ENCODE peak calls at places on chromosomes 11 and 22, in seven cellular contexts. T is K562, F is fibroblast of the aortic adventitia, O is upper lobe of right lung, Q is IMR-90, R is HFF-Myc, L is kidney. M is an unnamed sample.

GRCh38 chr11:86805873-86806310 is 5.5 kb downstream of the PRSS23 start:
- DNase-seq in T (no peak), O (no peak), Q (no peak), L (no peak), F (peak), R (no peak), M (peak)

GRCh38 chr11:47245586-47246357 is 2.8 kb downstream of the ACP2 start:
- DNase-seq in O (no peak), Q (no peak), T (no peak), L (no peak), F (no peak), R (no peak), M (no peak)

GRCh38 chr11:15095736-15096228 is 18.9 kb upstream of the INSC start:
- DNase-seq in T (no peak), F (no peak), Q (no peak), R (no peak), L (no peak), O (no peak), M (no peak)

GRCh38 chr22:35630387-35630793 is 13.3 kb upstream of the MB start:
- DNase-seq in T (no peak), Q (peak), L (peak), R (no peak), O (peak), F (peak), M (no peak)

GRCh38 chr11:6563121-6563619 is 40.2 kb downstream of the RRP8 start:
- DNase-seq in F (no peak), L (no peak), O (no peak), Q (no peak), R (no peak), T (peak), M (no peak)

GRCh38 chr11:75639752-75640151 is 29.1 kb downstream of the MAP6 start:
- DNase-seq in Q (peak), R (no peak), O (peak), T (peak), F (peak), L (peak), M (no peak)

GRCh38 chr22:32106930-32107329 is 52.2 kb downstream of the C22orf42 start:
- DNase-seq in T (no peak), Q (no peak), L (no peak), O (no peak), R (no peak), F (peak), M (no peak)

GRCh38 chr11:104873252-104873651 is 25.0 kb downstream of the CASP12 start:
- DNase-seq in Q (no peak), L (peak), T (peak), R (no peak), O (no peak), F (no peak), M (no peak)

GRCh38 chr11:122020902-122021301 is 95.1 kb downstream of the BLID start:
- DNase-seq in R (no peak), Q (peak), L (no peak), F (peak), O (no peak), T (no peak), M (no peak)

GRCh38 chr11:26607725-26608506 is 35.9 kb upstream of the MUC15 start:
- DNase-seq in O (no peak), F (no peak), R (no peak), L (no peak), Q (no peak), T (no peak), M (no peak)

GRCh38 chr22:30000566-30000965 is 79.7 kb upstream of the HORMAD2 start:
- DNase-seq in T (no peak), Q (peak), R (no peak), L (no peak), F (peak), O (no peak), M (no peak)

GRCh38 chr22:22728382-22728781 is 84.0 kb downstream of the GGTLC2 start:
- DNase-seq in R (no peak), L (no peak), T (no peak), Q (no peak), O (no peak), F (no peak), M (no peak)

GRCh38 chr22:45485271-45485670 is 17.4 kb upstream of the FBLN1 start:
- DNase-seq in F (no peak), R (no peak), O (peak), L (no peak), Q (no peak), T (no peak), M (no peak)

GRCh38 chr11:8055836-8056526 is 25.0 kb upstream of the TUB start:
- DNase-seq in Q (no peak), R (no peak), T (no peak), O (no peak), F (no peak), L (no peak), M (no peak)

GRCh38 chr11:8040261-8040920 is 40.6 kb upstream of the TUB start:
- DNase-seq in R (no peak), F (no peak), Q (no peak), O (no peak), T (no peak), L (peak), M (no peak)

GRCh38 chr11:60345489-60345888 is 18.4 kb downstream of the MS4A6E start:
- DNase-seq in F (no peak), T (peak), L (no peak), R (no peak), O (no peak), Q (no peak), M (no peak)

GRCh38 chr11:59767212-59767611 is 12.0 kb downstream of the STX3 start:
- DNase-seq in L (no peak), F (peak), T (peak), R (no peak), Q (no peak), O (no peak), M (no peak)

GRCh38 chr11:23021287-23021863 is 161.1 kb upstream of the CCDC179 start:
- DNase-seq in F (peak), O (no peak), T (peak), Q (peak), R (no peak), L (no peak), M (peak)

GRCh38 chr11:1751521-1751921 is 1.1 kb upstream of the IFITM10 start:
- DNase-seq in R (no peak), T (no peak), F (no peak), O (peak), L (no peak), Q (no peak), M (no peak)

GRCh38 chr11:128547946-128548654 is 39.3 kb downstream of the ETS1 start:
- DNase-seq in O (no peak), R (no peak), L (no peak), F (no peak), Q (no peak), T (no peak), M (no peak)

GRCh38 chr11:43988040-43988793 is 45.8 kb downstream of the C11orf96 start:
- DNase-seq in Q (peak), L (no peak), R (no peak), F (peak), O (no peak), T (peak), M (no peak)

GRCh38 chr11:124669193-124669592 is 4.3 kb downstream of the SIAE start:
- DNase-seq in Q (peak), L (no peak), F (peak), O (no peak), R (peak), T (peak), M (peak)

GRCh38 chr22:39530692-39531331 is 1.7 kb downstream of the RPS19BP1 start:
- DNase-seq in O (no peak), T (peak), L (peak), R (no peak), Q (peak), F (peak), M (no peak)

GRCh38 chr22:39528681-39529486 is 3.7 kb downstream of the RPS19BP1 start:
- DNase-seq in L (peak), F (peak), O (peak), T (peak), R (peak), Q (peak), M (peak)

GRCh38 chr22:39528080-39528661 is 4.4 kb downstream of the RPS19BP1 start:
- DNase-seq in O (no peak), Q (no peak), T (no peak), R (no peak), F (no peak), L (peak), M (no peak)

GRCh38 chr22:39530136-39530535 is 2.4 kb downstream of the RPS19BP1 start:
- DNase-seq in O (no peak), L (peak), Q (no peak), F (no peak), R (no peak), T (no peak), M (no peak)

DNA sequence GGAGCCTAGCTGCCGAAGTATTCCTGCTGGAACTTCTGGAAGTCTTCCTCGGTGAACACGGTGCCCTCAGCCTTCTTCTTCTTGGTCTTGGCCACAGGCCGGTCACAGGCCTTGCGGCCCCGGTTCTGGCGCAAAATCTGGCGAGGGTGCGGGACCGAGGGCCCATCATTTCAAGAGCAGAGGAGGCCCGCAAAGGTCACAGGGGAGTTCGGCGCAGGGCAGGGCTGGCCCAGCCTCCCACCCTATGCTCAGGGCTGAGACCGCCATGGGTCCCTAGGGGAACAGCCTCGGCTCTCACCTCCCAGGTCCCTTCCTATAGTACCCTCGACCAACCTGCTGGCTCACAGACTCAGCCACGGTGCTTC is 3.1 kb downstream of the RPS19BP1 start:
- DNase-seq in O (no peak), Q (no peak), R (no peak), T (no peak), F (no peak), L (no peak), M (no peak)
- TF ChIP-seq CTCF in O (peak), Q (no peak), R (no peak), T (no peak), F (no peak), L (no peak), M (no peak)

GRCh38 chr11:30192620-30193019 is 38.2 kb upstream of the FSHB start:
- DNase-seq in O (no peak), F (no peak), T (no peak), Q (no peak), L (no peak), R (no peak), M (no peak)
- TF ChIP-seq CTCF in O (no peak), F (no peak), T (no peak), Q (no peak), L (no peak), R (no peak), M (no peak)

GRCh38 chr11:33630936-33631748 is 69.5 kb downstream of the C11orf91 start:
- DNase-seq in F (no peak), R (no peak), L (no peak), T (no peak), O (no peak), Q (no peak), M (no peak)
- TF ChIP-seq CTCF in F (no peak), R (no peak), L (no peak), T (no peak), O (no peak), Q (no peak), M (no peak)

GRCh38 chr22:19260194-19260593 is 31.3 kb downstream of the CLTCL1 start:
- DNase-seq in F (no peak), Q (no peak), L (no peak), O (no peak), T (peak), R (no peak), M (no peak)
- TF ChIP-seq CTCF in F (no peak), Q (no peak), L (no peak), O (no peak), T (no peak), R (no peak), M (no peak)

DNA sequence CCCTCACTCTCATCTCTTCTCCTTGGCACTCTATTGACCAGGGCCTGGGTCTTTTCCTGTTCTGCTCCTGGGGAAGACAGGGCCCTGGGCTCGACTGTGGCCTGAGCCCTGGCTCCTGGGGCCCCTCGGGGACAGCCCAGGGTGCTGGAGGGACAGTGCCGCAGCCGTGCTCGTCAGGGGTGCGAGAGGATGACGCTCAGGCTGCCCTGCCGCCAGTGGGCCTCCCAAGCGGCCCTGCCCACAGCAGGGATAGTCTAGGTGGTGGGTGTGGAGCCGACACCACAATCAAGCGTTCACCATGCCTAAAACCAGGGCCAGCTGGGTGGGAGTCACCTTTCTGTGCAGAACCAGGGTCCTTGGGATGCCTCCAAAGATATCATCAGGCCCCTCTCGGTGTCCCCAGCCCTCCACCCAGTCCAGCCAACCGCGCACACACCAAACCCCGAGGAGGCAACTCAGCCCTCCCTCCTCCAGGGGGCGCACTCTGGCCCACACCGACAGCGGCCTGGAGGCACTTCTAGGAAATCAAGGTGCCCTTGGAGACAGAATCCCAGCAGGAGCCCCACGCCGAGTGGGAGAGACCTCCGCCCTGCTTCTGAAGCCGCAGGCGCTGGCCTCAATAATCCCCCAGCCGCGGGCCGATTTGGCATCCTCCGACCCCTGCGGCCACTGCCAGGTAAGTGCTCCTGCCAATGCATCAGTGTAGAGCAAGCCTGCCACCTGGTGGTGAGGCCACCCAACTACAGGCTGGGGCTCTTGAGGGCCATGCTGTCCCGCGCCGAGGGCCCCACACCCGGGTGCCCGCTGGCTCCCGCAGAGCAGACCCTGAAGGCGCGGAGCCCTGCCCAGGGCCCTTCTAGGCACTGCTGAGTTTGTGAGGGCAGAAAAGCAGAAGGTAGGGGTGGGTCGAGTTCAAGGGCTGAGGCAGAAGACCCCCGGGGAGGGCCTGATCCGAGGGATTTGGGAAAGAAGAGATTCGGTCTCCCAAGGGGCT is 496.4 kb downstream of the BUD13 start:
- DNase-seq in R (no peak), O (peak), F (peak), T (peak), L (peak), Q (peak), M (peak)
- TF ChIP-seq CTCF in R (peak), O (peak), F (peak), T (no peak), L (peak), Q (peak), M (peak)

GRCh38 chr11:66491315-66491935 is 11.2 kb downstream of the DPP3 start:
- DNase-seq in R (no peak), Q (no peak), F (no peak), T (no peak), L (no peak), O (no peak), M (no peak)
- TF ChIP-seq CTCF in R (peak), Q (peak), F (peak), T (peak), L (no peak), O (peak), M (peak)

GRCh38 chr11:130449996-130450419 is 1.6 kb downstream of the ADAMTS15 start:
- DNase-seq in R (no peak), T (no peak), Q (peak), L (peak), O (peak), F (peak), M (no peak)
- TF ChIP-seq CTCF in R (peak), T (peak), Q (peak), L (peak), O (peak), F (peak), M (no peak)

GRCh38 chr22:49513358-49513851 is 314.3 kb downstream of the BRD1 start:
- DNase-seq in F (no peak), Q (no peak), O (no peak), L (no peak), T (peak), R (no peak), M (no peak)
- TF ChIP-seq CTCF in F (no peak), Q (no peak), O (no peak), L (no peak), T (no peak), R (no peak), M (no peak)

GRCh38 chr11:118607401-118608267 is at the start of gene PHLDB1:
- DNase-seq in R (no peak), F (peak), O (peak), L (peak), Q (peak), T (peak), M (peak)
- TF ChIP-seq CTCF in R (peak), F (peak), O (peak), L (peak), Q (peak), T (peak), M (peak)

M was measured in GM10248.